ENCODE peak calls at places on chromosomes 12 and 14, in five cellular contexts. G, C, Y, S and A are unnamed samples.

GRCh38 chr12:62724947-62725447 is 210.0 kb downstream of the PPM1H start:
- DNase-seq in S (no peak), Y (no peak), G (peak), C (no peak), A (peak)

GRCh38 chr14:39430762-39431415 is 1.3 kb downstream of the FBXO33 start:
- DNase-seq in C (no peak), Y (no peak), G (no peak), S (no peak), A (no peak)

GRCh38 chr12:130438711-130439110 is 101.0 kb downstream of the PIWIL1 start:
- DNase-seq in S (no peak), G (no peak), C (no peak), Y (no peak), A (no peak)

GRCh38 chr12:5889381-5890047 is 55.5 kb downstream of the ANO2 start:
- DNase-seq in S (no peak), G (no peak), C (no peak), Y (no peak), A (no peak)

GRCh38 chr14:85247071-85247470 is 282.9 kb upstream of the FLRT2 start:
- DNase-seq in Y (no peak), G (no peak), S (no peak), C (no peak), A (no peak)

GRCh38 chr14:49634547-49635334 is at the start of gene DNAAF2:
- DNase-seq in C (peak), Y (peak), G (peak), S (peak), A (peak)

GRCh38 chr12:107486140-107486892 is 199.3 kb upstream of the PWP1 start:
- DNase-seq in G (no peak), C (no peak), Y (no peak), S (no peak), A (no peak)

GRCh38 chr12:109462868-109463692 is 14.0 kb downstream of the KCTD10 start:
- DNase-seq in S (peak), C (no peak), G (no peak), Y (peak), A (peak)

GRCh38 chr12:124863409-124864325 is at the start of gene SCARB1:
- DNase-seq in S (peak), G (peak), Y (peak), C (peak), A (peak)

GRCh38 chr12:106673151-106673550 is 90.3 kb downstream of the RFX4 start:
- DNase-seq in S (no peak), C (no peak), G (no peak), Y (no peak), A (no peak)

GRCh38 chr14:105502446-105503295 is 11.6 kb downstream of the TEDC1 start:
- DNase-seq in Y (no peak), G (no peak), S (peak), C (no peak), A (no peak)

GRCh38 chr12:105823810-105824209 is 314.9 kb downstream of the NUAK1 start:
- DNase-seq in C (no peak), Y (no peak), S (no peak), G (no peak), A (no peak)

GRCh38 chr14:20680843-20681347 is 3.5 kb upstream of the RNASE4 start:
- DNase-seq in Y (no peak), G (no peak), S (no peak), C (no peak), A (no peak)

GRCh38 chr12:124082012-124082411 is 109.0 kb downstream of the ZNF664 start:
- DNase-seq in G (no peak), C (no peak), Y (no peak), S (no peak), A (no peak)

GRCh38 chr12:26119391-26119981 is 5.4 kb downstream of the BHLHE41 start:
- DNase-seq in S (no peak), G (peak), C (no peak), Y (no peak), A (no peak)

GRCh38 chr14:25086081-25086480 is 36.1 kb upstream of the STXBP6 start:
- DNase-seq in Y (no peak), G (no peak), S (no peak), C (no peak), A (no peak)

GRCh38 chr14:100620437-100621100 is 33.4 kb upstream of the BEGAIN start:
- DNase-seq in C (no peak), G (no peak), Y (no peak), S (no peak), A (no peak)

GRCh38 chr14:21535545-21536394 is 9.6 kb upstream of the SALL2 start:
- DNase-seq in Y (no peak), S (no peak), C (no peak), G (no peak), A (no peak)

GRCh38 chr14:63276492-63277342 is 42.0 kb downstream of the GPHB5 start:
- DNase-seq in G (peak), S (no peak), C (no peak), Y (no peak), A (peak)

GRCh38 chr12:93567174-93567573 is 5.3 kb upstream of the SOCS2 start:
- DNase-seq in Y (no peak), C (no peak), G (no peak), S (no peak), A (no peak)

GRCh38 chr12:103957865-103958388 is 7.7 kb upstream of the TDG start:
- DNase-seq in Y (no peak), G (no peak), S (no peak), C (no peak), A (no peak)
- H3K4me3 ChIP-seq in Y (peak), G (peak), S (peak), C (no peak), A (peak)

DNA sequence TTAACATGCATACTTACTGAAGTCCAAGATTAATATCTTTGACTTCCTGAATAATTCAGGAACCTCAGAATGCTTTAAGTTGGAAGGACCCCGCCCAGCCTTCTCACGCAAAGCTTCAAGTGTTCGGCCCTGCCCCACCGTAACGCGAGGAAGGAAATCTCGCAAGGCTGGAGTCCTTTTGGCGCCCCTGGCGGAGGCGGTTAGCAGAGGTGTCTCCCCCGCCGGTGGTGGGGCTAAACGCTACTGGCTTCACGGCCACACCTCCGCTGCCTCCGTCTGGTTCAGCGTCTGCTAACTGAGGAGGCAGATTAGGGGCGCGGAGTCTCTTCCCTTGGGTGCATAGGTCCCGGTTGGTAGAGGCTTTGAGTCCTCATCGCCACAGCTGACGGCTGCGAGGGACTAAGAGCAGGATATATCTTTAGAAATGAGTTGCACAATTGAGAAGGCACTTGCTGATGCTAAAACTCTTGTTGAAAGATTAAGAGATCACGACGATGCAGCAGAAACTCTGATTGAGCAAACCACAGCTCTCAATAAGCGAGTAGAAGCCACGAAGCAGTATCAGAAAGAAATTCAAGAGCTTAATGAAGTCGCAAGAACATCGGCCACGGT is 21.9 kb downstream of the SPATS2 start:
- DNase-seq in C (peak), Y (no peak), S (no peak), G (no peak), A (no peak)
- H3K4me3 ChIP-seq in C (no peak), Y (no peak), S (no peak), G (no peak), A (no peak)

GRCh38 chr12:55982319-55982936 is 8.6 kb downstream of the RAB5B start:
- DNase-seq in S (no peak), C (no peak), G (no peak), Y (no peak), A (no peak)
- H3K4me3 ChIP-seq in S (no peak), C (no peak), G (no peak), Y (no peak), A (no peak)

GRCh38 chr14:55104051-55104954 is 24.7 kb upstream of the LGALS3 start:
- DNase-seq in Y (no peak), C (no peak), S (no peak), G (no peak), A (no peak)

GRCh38 chr14:55101698-55102097 is 27.4 kb upstream of the LGALS3 start:
- DNase-seq in G (no peak), Y (no peak), C (no peak), S (no peak), A (no peak)

GRCh38 chr14:55099741-55100140 is 29.3 kb upstream of the LGALS3 start:
- DNase-seq in C (no peak), Y (no peak), S (no peak), G (no peak), A (peak)

GRCh38 chr14:55103005-55103640 is 25.9 kb upstream of the LGALS3 start:
- DNase-seq in S (peak), C (peak), G (peak), Y (peak), A (peak)

DNA sequence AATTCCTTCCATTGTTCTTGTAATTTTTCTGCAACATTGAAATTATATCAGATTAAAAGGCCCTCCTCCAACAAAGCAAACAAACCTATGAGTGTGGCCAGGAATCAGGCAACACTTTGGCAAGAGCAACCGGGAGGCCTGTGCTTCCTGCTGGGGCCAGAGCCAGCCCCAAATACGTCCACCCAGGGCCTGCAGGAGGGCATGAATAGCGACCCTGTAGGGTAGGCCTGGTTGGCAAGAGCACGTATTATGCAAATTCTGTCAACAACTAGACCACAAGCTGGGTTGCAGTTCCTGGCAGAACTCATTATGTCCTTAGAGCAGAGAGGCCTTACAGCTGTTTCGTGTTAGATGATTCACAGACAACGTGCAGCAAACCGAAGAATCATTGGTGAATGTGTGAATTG is 26.9 kb upstream of the LGALS3 start:
- DNase-seq in C (peak), Y (peak), G (peak), S (peak), A (peak)
- H3K4me3 ChIP-seq in C (no peak), Y (no peak), G (peak), S (no peak), A (no peak)